ENCODE peak calls at places on chromosomes 3 and 15, in ten cellular contexts. K is nephron progenitor cell; R is Calu3; U is lower lobe of right lung; E is OCI-LY7; M is NCI-H1105; L is small intestine; C is head of caudate nucleus; Z is activated naive CD8-positive, alpha-beta T cell treated with anti-CD3 and anti-CD28 coated beads for 36 hours; Q is NCI-H2081. N is an unnamed sample.

GRCh38 chr15:51382787-51383186 is 41.3 kb downstream of the GLDN start:
- DNase-seq in E (peak), U (no peak), M (no peak), K (peak), Q (peak), L (peak), R (peak), C (peak), Z (peak), N (peak)

GRCh38 chr15:55829826-55830225 is 86.9 kb upstream of the PRTG start:
- DNase-seq in Z (peak), M (no peak), K (no peak), U (no peak), E (no peak), Q (no peak), R (no peak), L (no peak), C (no peak), N (no peak)

GRCh38 chr15:69479971-69480370 is 27.4 kb downstream of the RPLP1 start:
- DNase-seq in M (no peak), U (no peak), Q (no peak), L (no peak), R (no peak), Z (no peak), C (no peak), E (no peak), K (no peak), N (no peak)

GRCh38 chr3:112582242-112582874 is 20.5 kb downstream of the SLC35A5 start:
- DNase-seq in E (peak), Z (peak), L (peak), Q (peak), U (no peak), C (peak), R (peak), M (peak), K (peak), N (peak)

GRCh38 chr15:56492786-56493555 is 28.0 kb upstream of the MNS1 start:
- DNase-seq in Z (no peak), U (no peak), R (no peak), K (no peak), E (no peak), C (no peak), M (no peak), Q (no peak), L (no peak), N (no peak)

GRCh38 chr15:92822216-92823144 is 77.6 kb upstream of the CHD2 start:
- DNase-seq in Z (no peak), Q (no peak), K (no peak), U (no peak), R (no peak), C (no peak), M (no peak), L (no peak), E (no peak), N (no peak)

GRCh38 chr15:96102631-96103030 is 227.9 kb upstream of the NR2F2 start:
- DNase-seq in R (no peak), K (no peak), E (no peak), Z (no peak), C (no peak), M (no peak), L (no peak), U (no peak), Q (no peak), N (peak)

GRCh38 chr3:14687360-14687759 is 12.4 kb downstream of the C3orf20 start:
- DNase-seq in K (no peak), Z (no peak), E (peak), C (no peak), M (no peak), L (no peak), U (no peak), R (no peak), Q (no peak), N (no peak)

GRCh38 chr15:31267161-31268107 is 59.2 kb upstream of the KLF13 start:
- DNase-seq in L (no peak), E (peak), Z (no peak), R (no peak), Q (no peak), M (no peak), U (no peak), K (no peak), C (peak), N (no peak)

GRCh38 chr3:38645076-38645475 is 4.4 kb downstream of the SCN5A start:
- DNase-seq in R (no peak), E (no peak), Q (no peak), C (no peak), U (no peak), K (no peak), M (no peak), Z (no peak), L (no peak), N (no peak)

GRCh38 chr15:89785064-89785770 is 9.1 kb downstream of the MESP2 start:
- DNase-seq in Z (no peak), R (peak), C (no peak), U (no peak), Q (no peak), K (no peak), L (peak), M (no peak), E (no peak), N (peak)

GRCh38 chr15:38647683-38648082 is 83.1 kb upstream of the RASGRP1 start:
- DNase-seq in U (no peak), R (peak), K (no peak), Z (no peak), Q (no peak), E (no peak), L (peak), C (peak), M (no peak), N (peak)

GRCh38 chr3:173660645-173661299 is 263.2 kb downstream of the NLGN1 start:
- DNase-seq in C (no peak), U (no peak), Z (no peak), M (peak), R (no peak), K (no peak), L (no peak), Q (no peak), E (no peak), N (no peak)

GRCh38 chr3:170499562-170500156 is 81.0 kb downstream of the CLDN11 start:
- DNase-seq in L (peak), Z (no peak), K (no peak), E (peak), M (no peak), U (no peak), C (peak), Q (no peak), R (peak), N (peak)

GRCh38 chr3:21392521-21392920 is 358.5 kb downstream of the ZNF385D start:
- DNase-seq in R (no peak), Q (no peak), Z (no peak), E (no peak), U (no peak), M (no peak), C (no peak), K (no peak), L (no peak), N (no peak)

GRCh38 chr3:29764603-29765254 is 483.9 kb downstream of the RBMS3 start:
- DNase-seq in M (peak), Z (no peak), R (peak), L (peak), U (no peak), K (no peak), E (no peak), C (peak), Q (peak), N (peak)

GRCh38 chr15:59244337-59244736 is 37.7 kb downstream of the LDHAL6B start:
- DNase-seq in K (no peak), R (peak), M (no peak), E (no peak), U (no peak), L (peak), Q (no peak), Z (no peak), C (no peak), N (no peak)

GRCh38 chr3:18258492-18258891 is 166.6 kb downstream of the SATB1 start:
- DNase-seq in M (no peak), L (no peak), Q (no peak), R (no peak), E (no peak), K (no peak), C (no peak), Z (no peak), U (no peak), N (no peak)

GRCh38 chr15:74136584-74137543 is 6.5 kb downstream of the ISLR2 start:
- DNase-seq in K (no peak), E (no peak), U (no peak), Q (peak), Z (no peak), M (no peak), L (no peak), C (peak), R (no peak), N (no peak)

GRCh38 chr15:94029495-94029894 is 201.9 kb upstream of the MCTP2 start:
- DNase-seq in E (no peak), L (no peak), K (no peak), M (no peak), Z (no peak), Q (no peak), C (no peak), U (no peak), R (no peak), N (no peak)

GRCh38 chr3:43735618-43736017 is 44.9 kb downstream of the ABHD5 start:
- DNase-seq in K (no peak), L (peak), C (no peak), R (no peak), E (no peak), M (no peak), U (no peak), Q (no peak), Z (no peak), N (no peak)

GRCh38 chr3:122679467-122680291 is 960 bp upstream of the PARP14 start:
- DNase-seq in L (peak), U (no peak), Q (peak), M (peak), Z (peak), E (peak), R (peak), C (peak), K (peak), N (peak)